ENCODE peak calls at places on chromosomes 12 and 14, in ten cellular contexts. One of them, this sample, is unnamed.

GRCh38 chr12:84986586-84986985 is 49.5 kb downstream of the TSPAN19 start:
- DNase-seq in heart right ventricle: no peak
- DNase-seq in adipocyte: no peak
- DNase-seq in endothelial cell of umbilical vein: no peak
- DNase-seq in sigmoid colon: no peak
- DNase-seq in small intestine: no peak
- DNase-seq in A549: no peak
- DNase-seq in choroid plexus epithelial cell: no peak
- DNase-seq in GM23248: peak; percentile 40
- DNase-seq in foreskin fibroblast: no peak
- DNase-seq in this sample: no peak

GRCh38 chr12:108080363-108080762 is 48.7 kb upstream of the WSCD2 start:
- DNase-seq in endothelial cell of umbilical vein: no peak
- DNase-seq in sigmoid colon: no peak
- DNase-seq in small intestine: no peak
- DNase-seq in A549: no peak
- DNase-seq in adipocyte: no peak
- DNase-seq in heart right ventricle: no peak
- DNase-seq in GM23248: no peak
- DNase-seq in foreskin fibroblast: no peak
- DNase-seq in choroid plexus epithelial cell: no peak
- DNase-seq in this sample: no peak

GRCh38 chr12:124545508-124546418 is 21.6 kb downstream of the NCOR2 start:
- DNase-seq in heart right ventricle: no peak
- DNase-seq in adipocyte: no peak
- DNase-seq in small intestine: no peak
- DNase-seq in GM23248: peak; percentile 51
- DNase-seq in A549: no peak
- DNase-seq in endothelial cell of umbilical vein: no peak
- DNase-seq in sigmoid colon: no peak
- DNase-seq in choroid plexus epithelial cell: peak; percentile 94
- DNase-seq in foreskin fibroblast: no peak
- DNase-seq in this sample: no peak

GRCh38 chr14:106622200-106622745 is 1095.9 kb downstream of the TMEM121 start:
- DNase-seq in choroid plexus epithelial cell: no peak
- DNase-seq in A549: no peak
- DNase-seq in foreskin fibroblast: no peak
- DNase-seq in heart right ventricle: no peak
- DNase-seq in small intestine: peak; percentile 15
- DNase-seq in endothelial cell of umbilical vein: no peak
- DNase-seq in sigmoid colon: no peak
- DNase-seq in adipocyte: no peak
- DNase-seq in GM23248: no peak
- DNase-seq in this sample: no peak

GRCh38 chr14:41606249-41607118 is at the start of gene LRFN5:
- DNase-seq in foreskin fibroblast: no peak
- DNase-seq in A549: no peak
- DNase-seq in small intestine: peak; percentile 11
- DNase-seq in GM23248: peak; percentile 79
- DNase-seq in sigmoid colon: peak; percentile 67
- DNase-seq in endothelial cell of umbilical vein: no peak
- DNase-seq in heart right ventricle: peak; percentile 45
- DNase-seq in choroid plexus epithelial cell: peak; percentile 46
- DNase-seq in adipocyte: peak; percentile 62
- DNase-seq in this sample: peak; percentile 54

GRCh38 chr14:60509438-60510253 is 700 bp downstream of the SIX6 start:
- DNase-seq in endothelial cell of umbilical vein: no peak
- DNase-seq in small intestine: no peak
- DNase-seq in foreskin fibroblast: no peak
- DNase-seq in adipocyte: no peak
- DNase-seq in GM23248: no peak
- DNase-seq in sigmoid colon: no peak
- DNase-seq in choroid plexus epithelial cell: no peak
- DNase-seq in A549: no peak
- DNase-seq in heart right ventricle: no peak
- DNase-seq in this sample: no peak

GRCh38 chr12:8065991-8066594 is at the start of gene C3AR1:
- DNase-seq in adipocyte: peak; percentile 61
- DNase-seq in A549: no peak
- DNase-seq in choroid plexus epithelial cell: peak; percentile 85
- DNase-seq in small intestine: peak; percentile 61
- DNase-seq in endothelial cell of umbilical vein: peak; percentile 83
- DNase-seq in heart right ventricle: no peak
- DNase-seq in sigmoid colon: no peak
- DNase-seq in GM23248: peak; percentile 70
- DNase-seq in foreskin fibroblast: peak; percentile 44
- DNase-seq in this sample: no peak

GRCh38 chr12:81147286-81147919 is 69.5 kb downstream of the ACSS3 start:
- DNase-seq in adipocyte: no peak
- DNase-seq in foreskin fibroblast: no peak
- DNase-seq in A549: no peak
- DNase-seq in GM23248: no peak
- DNase-seq in heart right ventricle: no peak
- DNase-seq in small intestine: no peak
- DNase-seq in endothelial cell of umbilical vein: no peak
- DNase-seq in sigmoid colon: no peak
- DNase-seq in choroid plexus epithelial cell: no peak
- DNase-seq in this sample: no peak

GRCh38 chr12:74379114-74379513 is 158.5 kb upstream of the ATXN7L3B start:
- DNase-seq in adipocyte: no peak
- DNase-seq in GM23248: no peak
- DNase-seq in choroid plexus epithelial cell: no peak
- DNase-seq in sigmoid colon: no peak
- DNase-seq in A549: no peak
- DNase-seq in small intestine: no peak
- DNase-seq in endothelial cell of umbilical vein: no peak
- DNase-seq in foreskin fibroblast: no peak
- DNase-seq in heart right ventricle: no peak
- DNase-seq in this sample: no peak

GRCh38 chr14:75523771-75524171 is 1.5 kb downstream of the BATF start:
- DNase-seq in small intestine: no peak
- DNase-seq in heart right ventricle: no peak
- DNase-seq in endothelial cell of umbilical vein: peak; percentile 80
- DNase-seq in foreskin fibroblast: peak; percentile 50
- DNase-seq in sigmoid colon: no peak
- DNase-seq in GM23248: peak; percentile 32
- DNase-seq in choroid plexus epithelial cell: no peak
- DNase-seq in A549: no peak
- DNase-seq in adipocyte: no peak
- DNase-seq in this sample: no peak

GRCh38 chr14:95507174-95507573 is 9.3 kb downstream of the SYNE3 start:
- DNase-seq in A549: no peak
- DNase-seq in sigmoid colon: peak; percentile 88
- DNase-seq in GM23248: peak; percentile 99
- DNase-seq in choroid plexus epithelial cell: peak; percentile 92
- DNase-seq in small intestine: no peak
- DNase-seq in heart right ventricle: peak; percentile 54
- DNase-seq in endothelial cell of umbilical vein: peak; percentile 89
- DNase-seq in foreskin fibroblast: peak; percentile 96
- DNase-seq in adipocyte: peak; percentile 88
- DNase-seq in this sample: peak; percentile 78

GRCh38 chr12:26704684-26705475 is 128.1 kb downstream of the ITPR2 start:
- DNase-seq in foreskin fibroblast: peak; percentile 20
- DNase-seq in small intestine: peak; percentile 64
- DNase-seq in GM23248: peak; percentile 41
- DNase-seq in heart right ventricle: no peak
- DNase-seq in A549: no peak
- DNase-seq in endothelial cell of umbilical vein: peak; percentile 82
- DNase-seq in sigmoid colon: no peak
- DNase-seq in adipocyte: peak; percentile 40
- DNase-seq in choroid plexus epithelial cell: peak; percentile 72
- DNase-seq in this sample: no peak

GRCh38 chr12:74412607-74413230 is 124.9 kb upstream of the ATXN7L3B start:
- DNase-seq in endothelial cell of umbilical vein: peak; percentile 18
- DNase-seq in heart right ventricle: no peak
- DNase-seq in choroid plexus epithelial cell: peak; percentile 36
- DNase-seq in A549: no peak
- DNase-seq in GM23248: peak; percentile 21
- DNase-seq in foreskin fibroblast: peak; percentile 0
- DNase-seq in adipocyte: peak; percentile 60
- DNase-seq in small intestine: peak; percentile 29
- DNase-seq in sigmoid colon: no peak
- DNase-seq in this sample: no peak

GRCh38 chr12:86174188-86174587 is 82.0 kb downstream of the MGAT4C start:
- DNase-seq in heart right ventricle: no peak
- DNase-seq in small intestine: no peak
- DNase-seq in endothelial cell of umbilical vein: no peak
- DNase-seq in GM23248: no peak
- DNase-seq in adipocyte: no peak
- DNase-seq in choroid plexus epithelial cell: no peak
- DNase-seq in A549: no peak
- DNase-seq in sigmoid colon: no peak
- DNase-seq in foreskin fibroblast: no peak
- DNase-seq in this sample: no peak

GRCh38 chr12:75739916-75740315 is 228.5 kb upstream of the KRR1 start:
- DNase-seq in GM23248: no peak
- DNase-seq in adipocyte: no peak
- DNase-seq in small intestine: no peak
- DNase-seq in heart right ventricle: no peak
- DNase-seq in A549: no peak
- DNase-seq in foreskin fibroblast: no peak
- DNase-seq in choroid plexus epithelial cell: no peak
- DNase-seq in sigmoid colon: no peak
- DNase-seq in endothelial cell of umbilical vein: no peak
- DNase-seq in this sample: no peak

GRCh38 chr12:48972213-48973021 is 882 bp upstream of the WNT10B start:
- DNase-seq in GM23248: peak; percentile 71
- DNase-seq in choroid plexus epithelial cell: no peak
- DNase-seq in sigmoid colon: no peak
- DNase-seq in endothelial cell of umbilical vein: no peak
- DNase-seq in foreskin fibroblast: no peak
- DNase-seq in A549: no peak
- DNase-seq in heart right ventricle: no peak
- DNase-seq in small intestine: no peak
- DNase-seq in adipocyte: no peak
- DNase-seq in this sample: no peak

GRCh38 chr12:29008786-29009185 is 140.3 kb upstream of the FAR2 start:
- DNase-seq in small intestine: no peak
- DNase-seq in choroid plexus epithelial cell: no peak
- DNase-seq in sigmoid colon: no peak
- DNase-seq in adipocyte: no peak
- DNase-seq in heart right ventricle: no peak
- DNase-seq in endothelial cell of umbilical vein: no peak
- DNase-seq in A549: no peak
- DNase-seq in GM23248: peak; percentile 22
- DNase-seq in foreskin fibroblast: no peak
- DNase-seq in this sample: no peak
- H3K4me3 ChIP-seq in small intestine: no peak overlapping the region
- H3K4me3 ChIP-seq in choroid plexus epithelial cell: no peak overlapping the region
- H3K4me3 ChIP-seq in sigmoid colon: no peak overlapping the region
- H3K4me3 ChIP-seq in adipocyte: no peak overlapping the region
- H3K4me3 ChIP-seq in heart right ventricle: no peak overlapping the region
- H3K4me3 ChIP-seq in endothelial cell of umbilical vein: no peak overlapping the region
- H3K4me3 ChIP-seq in A549: no peak overlapping the region
- H3K4me3 ChIP-seq in GM23248: no peak overlapping the region
- H3K4me3 ChIP-seq in foreskin fibroblast: no peak overlapping the region
- H3K4me3 ChIP-seq in this sample: no peak overlapping the region

DNA sequence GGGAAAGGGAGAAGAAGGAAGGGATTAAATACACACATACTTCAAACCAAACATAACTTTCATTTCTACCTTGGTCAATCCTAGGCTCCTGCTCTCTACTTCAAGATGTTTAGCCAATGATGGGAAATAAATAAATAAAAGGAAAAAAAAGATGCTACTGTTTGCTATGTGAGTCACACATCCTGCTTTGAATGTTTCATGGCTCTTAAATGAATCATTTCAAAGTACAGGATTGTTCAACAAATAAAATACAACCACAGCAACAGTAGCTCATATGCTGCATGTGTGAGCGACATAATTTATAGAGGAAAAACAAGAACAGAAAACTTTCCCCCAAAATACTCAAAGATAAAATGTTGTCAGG is 54.3 kb upstream of the NPFF start:
- DNase-seq in endothelial cell of umbilical vein: peak; percentile 93
- DNase-seq in heart right ventricle: no peak
- DNase-seq in foreskin fibroblast: peak; percentile 64
- DNase-seq in GM23248: peak; percentile 94
- DNase-seq in sigmoid colon: no peak
- DNase-seq in adipocyte: peak; percentile 83
- DNase-seq in A549: peak; percentile 75
- DNase-seq in choroid plexus epithelial cell: peak; percentile 95
- DNase-seq in small intestine: peak; percentile 26
- DNase-seq in this sample: no peak
- H3K4me3 ChIP-seq in endothelial cell of umbilical vein: no peak overlapping the region
- H3K4me3 ChIP-seq in heart right ventricle: no peak overlapping the region
- H3K4me3 ChIP-seq in foreskin fibroblast: no peak overlapping the region
- H3K4me3 ChIP-seq in GM23248: peak overlapping the region; percentile 37
- H3K4me3 ChIP-seq in sigmoid colon: no peak overlapping the region
- H3K4me3 ChIP-seq in adipocyte: no peak overlapping the region
- H3K4me3 ChIP-seq in A549: peak overlapping the region; percentile 7
- H3K4me3 ChIP-seq in choroid plexus epithelial cell: no peak overlapping the region
- H3K4me3 ChIP-seq in small intestine: no peak overlapping the region
- H3K4me3 ChIP-seq in this sample: no peak overlapping the region

GRCh38 chr12:112420740-112421139 is 2.0 kb downstream of the PTPN11 start:
- DNase-seq in heart right ventricle: no peak
- DNase-seq in small intestine: no peak
- DNase-seq in GM23248: no peak
- DNase-seq in endothelial cell of umbilical vein: no peak
- DNase-seq in A549: no peak
- DNase-seq in foreskin fibroblast: no peak
- DNase-seq in adipocyte: no peak
- DNase-seq in sigmoid colon: no peak
- DNase-seq in choroid plexus epithelial cell: no peak
- DNase-seq in this sample: no peak
- H3K4me3 ChIP-seq in heart right ventricle: no peak overlapping the region
- H3K4me3 ChIP-seq in small intestine: no peak overlapping the region
- H3K4me3 ChIP-seq in GM23248: peak overlapping the region; percentile 89
- H3K4me3 ChIP-seq in endothelial cell of umbilical vein: no peak overlapping the region
- H3K4me3 ChIP-seq in A549: no peak overlapping the region
- H3K4me3 ChIP-seq in foreskin fibroblast: no peak overlapping the region
- H3K4me3 ChIP-seq in adipocyte: no peak overlapping the region
- H3K4me3 ChIP-seq in sigmoid colon: no peak overlapping the region
- H3K4me3 ChIP-seq in choroid plexus epithelial cell: no peak overlapping the region
- H3K4me3 ChIP-seq in this sample: peak overlapping the region; percentile 99

GRCh38 chr12:50506753-50507473 is 2.1 kb downstream of the DIP2B start:
- DNase-seq in adipocyte: peak; percentile 10
- DNase-seq in endothelial cell of umbilical vein: peak; percentile 21
- DNase-seq in small intestine: peak; percentile 36
- DNase-seq in sigmoid colon: no peak
- DNase-seq in GM23248: no peak
- DNase-seq in heart right ventricle: no peak
- DNase-seq in choroid plexus epithelial cell: no peak
- DNase-seq in A549: no peak
- DNase-seq in foreskin fibroblast: no peak
- DNase-seq in this sample: no peak
- H3K4me3 ChIP-seq in adipocyte: peak overlapping the region; percentile 96
- H3K4me3 ChIP-seq in endothelial cell of umbilical vein: no peak overlapping the region
- H3K4me3 ChIP-seq in small intestine: peak overlapping the region; percentile 26
- H3K4me3 ChIP-seq in sigmoid colon: no peak overlapping the region
- H3K4me3 ChIP-seq in GM23248: peak overlapping the region; percentile 83
- H3K4me3 ChIP-seq in heart right ventricle: peak overlapping the region; percentile 14
- H3K4me3 ChIP-seq in choroid plexus epithelial cell: peak overlapping the region; percentile 90
- H3K4me3 ChIP-seq in A549: no peak overlapping the region
- H3K4me3 ChIP-seq in foreskin fibroblast: peak overlapping the region; percentile 82
- H3K4me3 ChIP-seq in this sample: peak overlapping the region; percentile 98

This sample was measured in psoas muscle.